ENCODE peak calls at places on chromosomes 16 and 17, in seven cellular contexts. D is cardiac muscle cell, Z is astrocyte, F is lung, G is ovary, U is Panc1, X is adrenal gland. R is an unnamed sample.

GRCh38 chr17:21375757-21376584 is at the start of gene KCNJ12:
- DNase-seq in U (no peak), F (no peak), D (peak; percentile 76), Z (no peak), X (no peak), G (no peak), R (no peak)

GRCh38 chr16:15907863-15908478 is 19.6 kb upstream of the CEP20 start:
- DNase-seq in D (peak; percentile 42), G (no peak), Z (no peak), F (peak; percentile 31), U (no peak), X (peak; percentile 27), R (peak; percentile 61)

GRCh38 chr16:48138543-48138942 is 17.2 kb downstream of the ABCC12 start:
- DNase-seq in X (no peak), F (no peak), D (no peak), U (no peak), Z (no peak), G (no peak), R (no peak)

GRCh38 chr16:72013389-72013788 is 4.8 kb downstream of the DHODH start:
- DNase-seq in Z (peak; percentile 42), G (peak; percentile 57), U (no peak), F (peak; percentile 58), X (no peak), D (peak; percentile 37), R (no peak)

GRCh38 chr17:71423871-71424546 is 696.8 kb upstream of the SOX9 start:
- DNase-seq in G (no peak), F (no peak), Z (peak; percentile 84), U (peak; percentile 94), D (no peak), X (no peak), R (peak; percentile 21)

GRCh38 chr17:53950207-53950857 is 127.6 kb downstream of the KIF2B start:
- DNase-seq in G (no peak), D (peak; percentile 51), Z (no peak), U (no peak), F (no peak), X (no peak), R (peak; percentile 24)

GRCh38 chr17:42189651-42189965 is 4.4 kb upstream of the HCRT start:
- DNase-seq in G (no peak), F (no peak), D (no peak), Z (no peak), X (no peak), U (no peak), R (no peak)

GRCh38 chr16:85181091-85181738 is 68.9 kb upstream of the CIBAR2 start:
- DNase-seq in U (no peak), Z (no peak), F (no peak), G (peak; percentile 84), D (peak; percentile 34), X (peak; percentile 67), R (no peak)

GRCh38 chr17:81401727-81402529 is 6.7 kb downstream of the BAHCC1 start:
- DNase-seq in Z (no peak), X (no peak), G (no peak), F (no peak), U (no peak), D (peak; percentile 64), R (peak; percentile 66)

GRCh38 chr17:81403671-81404534 is 8.6 kb downstream of the BAHCC1 start:
- DNase-seq in U (no peak), D (peak; percentile 50), Z (no peak), G (no peak), F (no peak), X (no peak), R (no peak)

GRCh38 chr17:81403040-81403467 is 7.8 kb downstream of the BAHCC1 start:
- DNase-seq in Z (no peak), F (no peak), U (no peak), X (no peak), D (peak; percentile 59), G (no peak), R (no peak)

GRCh38 chr17:81400939-81401726 is 5.9 kb downstream of the BAHCC1 start:
- DNase-seq in D (no peak), X (no peak), Z (no peak), F (no peak), U (no peak), G (no peak), R (no peak)

DNA sequence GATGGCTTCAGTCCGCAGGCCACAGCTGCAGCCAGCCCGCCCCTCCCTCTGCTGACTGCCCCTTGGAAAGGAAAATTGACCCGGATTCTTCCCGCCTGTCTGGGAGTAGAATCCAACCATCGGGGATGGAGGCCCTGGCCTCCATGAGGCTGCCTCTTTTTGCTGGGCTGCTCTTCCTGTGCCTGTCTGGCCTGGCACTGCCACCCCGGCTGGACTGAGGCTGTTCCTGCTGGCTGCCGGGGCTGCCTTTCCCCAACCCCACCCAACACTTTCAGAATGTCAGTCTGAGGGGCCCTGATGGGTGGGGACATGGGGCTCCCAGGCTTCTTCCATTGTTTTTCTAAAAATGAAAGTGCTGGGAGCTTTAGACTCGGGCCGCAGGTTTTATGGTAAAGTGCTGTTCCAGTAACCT is 7.3 kb downstream of the BAHCC1 start:
- DNase-seq in X (no peak), D (no peak), Z (no peak), G (no peak), U (no peak), F (no peak), R (no peak)
- H3K4me1 ChIP-seq in X (peaks cover 8% of the 10 kb centered on the region), D (peaks cover 62% of the 10 kb centered on the region), Z (peaks cover 51% of the 10 kb centered on the region), G (peaks cover 30% of the 10 kb centered on the region), U (peaks cover 68% of the 10 kb centered on the region), F (peaks cover 9% of the 10 kb centered on the region), R (peaks cover 38% of the 10 kb centered on the region)

GRCh38 chr16:10831899-10832886 is 13.6 kb upstream of the TVP23A start:
- DNase-seq in F (no peak), X (no peak), D (no peak), G (no peak), Z (no peak), U (no peak), R (no peak)

GRCh38 chr16:10834766-10835165 is 16.2 kb upstream of the TVP23A start:
- DNase-seq in D (no peak), X (no peak), F (no peak), Z (no peak), U (no peak), G (no peak), R (no peak)

GRCh38 chr16:10835281-10835931 is 16.8 kb upstream of the TVP23A start:
- DNase-seq in D (no peak), G (no peak), X (no peak), F (no peak), U (no peak), Z (no peak), R (no peak)

GRCh38 chr16:10834130-10834529 is 15.5 kb upstream of the TVP23A start:
- DNase-seq in F (no peak), U (no peak), X (no peak), G (no peak), D (no peak), Z (no peak), R (no peak)

GRCh38 chr16:10833271-10833670 is 14.7 kb upstream of the TVP23A start:
- DNase-seq in G (no peak), X (no peak), D (no peak), F (no peak), Z (no peak), U (no peak), R (no peak)
- H3K4me1 ChIP-seq in G (peaks cover 5% of the 10 kb centered on the region), X (peaks cover 16% of the 10 kb centered on the region), D (no peaks in the 10 kb centered on the region), F (peaks cover 8% of the 10 kb centered on the region), Z (peaks cover 11% of the 10 kb centered on the region), U (peaks cover 13% of the 10 kb centered on the region), R (peaks cover 6% of the 10 kb centered on the region)

GRCh38 chr16:68068926-68069325 is 16.2 kb upstream of the NFATC3 start:
- DNase-seq in U (no peak), D (no peak), X (no peak), Z (no peak), F (no peak), G (no peak), R (no peak)
- H3K4me1 ChIP-seq in U (no peaks in the 10 kb centered on the region), D (no peaks in the 10 kb centered on the region), X (peaks cover 15% of the 10 kb centered on the region), Z (peaks cover 24% of the 10 kb centered on the region), F (peaks cover 25% of the 10 kb centered on the region), G (peaks cover 13% of the 10 kb centered on the region), R (peaks cover 41% of the 10 kb centered on the region)

GRCh38 chr17:61294286-61294685 is 105.4 kb upstream of the TBX2 start:
- DNase-seq in F (no peak), X (no peak), G (no peak), U (no peak), Z (no peak), D (no peak), R (no peak)
- H3K4me1 ChIP-seq in F (peaks cover 6% of the 10 kb centered on the region), X (no peaks in the 10 kb centered on the region), G (peaks cover 6% of the 10 kb centered on the region), U (peaks cover 15% of the 10 kb centered on the region), Z (peaks cover 10% of the 10 kb centered on the region), D (peaks cover 26% of the 10 kb centered on the region), R (peaks cover 51% of the 10 kb centered on the region)

DNA sequence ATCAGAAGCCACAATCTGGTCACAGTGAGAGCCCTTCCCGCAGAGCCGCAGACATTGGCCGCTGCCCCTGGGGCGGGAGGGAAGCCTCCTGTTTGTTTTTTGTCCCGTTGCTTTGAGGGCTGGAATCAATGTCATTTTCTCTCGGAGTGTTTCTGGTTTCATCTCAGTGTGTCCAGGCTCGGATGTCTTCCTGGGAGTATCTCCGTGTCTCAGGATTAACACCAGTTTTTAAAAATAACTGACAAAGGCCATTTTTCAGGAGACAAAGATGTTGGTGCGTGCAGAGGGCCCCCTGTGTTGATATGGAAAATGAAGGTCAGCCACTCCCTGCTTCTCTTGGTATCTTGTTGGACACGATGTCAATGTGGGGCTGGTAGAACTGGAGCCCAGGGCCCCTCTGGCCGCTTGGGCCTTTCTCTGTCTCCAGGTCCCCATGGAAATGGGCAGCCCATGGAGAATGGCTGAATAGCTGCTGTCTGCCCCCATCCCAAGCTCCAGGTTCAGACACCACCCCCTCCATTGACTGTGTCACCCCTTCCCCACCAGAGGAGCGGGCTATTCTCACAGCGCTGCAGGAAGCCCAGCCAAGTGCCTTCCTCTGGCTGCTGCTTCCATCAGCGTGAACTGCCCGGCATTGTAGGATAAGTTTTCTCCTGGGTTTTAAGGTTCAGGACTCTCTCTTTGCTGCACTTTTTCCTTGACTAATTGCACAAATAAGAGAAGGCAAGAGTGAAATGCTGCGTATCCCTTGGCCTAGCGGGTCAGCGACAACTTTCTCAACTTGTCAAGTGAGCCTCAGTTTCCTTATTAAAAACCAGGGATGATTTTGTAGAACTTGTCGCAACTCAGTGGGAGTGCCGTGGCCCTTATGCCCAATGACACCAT is 72.2 kb upstream of the METTL9 start:
- DNase-seq in G (no peak), U (no peak), D (no peak), Z (no peak), X (no peak), F (no peak), R (peak; percentile 31)
- H3K4me1 ChIP-seq in G (no peaks in the 10 kb centered on the region), U (peaks cover 5% of the 10 kb centered on the region), D (no peaks in the 10 kb centered on the region), Z (no peaks in the 10 kb centered on the region), X (no peaks in the 10 kb centered on the region), F (no peaks in the 10 kb centered on the region), R (peaks cover 23% of the 10 kb centered on the region)

DNA sequence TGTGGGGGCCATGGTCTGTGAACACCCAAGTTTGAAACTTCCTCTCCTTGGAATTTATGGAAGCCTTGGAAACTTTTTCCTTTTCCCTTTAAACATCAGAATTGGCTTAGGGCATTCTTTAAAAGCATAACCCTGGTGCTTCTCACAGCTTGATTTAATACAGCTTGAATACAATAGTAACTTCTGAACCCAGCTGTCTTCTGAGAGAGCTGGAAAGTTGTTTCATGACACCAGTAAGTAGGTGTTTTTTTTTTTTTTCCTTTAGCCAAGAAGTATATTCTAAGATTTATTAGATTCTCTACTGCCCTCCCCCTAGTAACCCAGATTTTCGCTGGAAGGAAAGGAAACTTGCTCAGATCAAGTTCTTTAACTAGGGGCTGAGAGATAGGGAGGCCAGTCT is 26.7 kb downstream of the NKD1 start:
- DNase-seq in Z (no peak), D (no peak), G (no peak), U (no peak), F (no peak), X (no peak), R (no peak)
- H3K4me1 ChIP-seq in Z (no peaks in the 10 kb centered on the region), D (no peaks in the 10 kb centered on the region), G (peaks cover 18% of the 10 kb centered on the region), U (no peaks in the 10 kb centered on the region), F (peaks cover 2% of the 10 kb centered on the region), X (no peaks in the 10 kb centered on the region), R (no peaks in the 10 kb centered on the region)